ENCODE peak calls at places on chromosomes 2 and 18, in four cellular contexts. U is heart left ventricle, B is esophagus squamous epithelium, P is fibroblast of lung. D is an unnamed sample.

GRCh38 chr2:17084882-17085281 is 419.2 kb upstream of the CYRIA start:
- DNase-seq in P (peak; percentile 82), B (no peak), U (no peak), D (no peak)

GRCh38 chr2:188410504-188411235 is 119.0 kb downstream of the GULP1 start:
- DNase-seq in B (no peak), U (no peak), P (peak; percentile 83), D (no peak)

GRCh38 chr2:42142476-42143184 is 26.5 kb upstream of the EML4 start:
- DNase-seq in U (no peak), P (peak; percentile 64), B (no peak), D (peak; percentile 79)

GRCh38 chr18:52341617-52342381 is 1.8 kb downstream of the DCC start:
- DNase-seq in U (no peak), B (no peak), P (peak; percentile 14), D (no peak)

GRCh38 chr2:40251146-40251545 is 200.7 kb downstream of the SLC8A1 start:
- DNase-seq in U (no peak), P (peak; percentile 27), B (no peak), D (no peak)

GRCh38 chr2:88967844-88968243 is 276.4 kb downstream of the RPIA start:
- DNase-seq in B (no peak), U (no peak), P (no peak), D (no peak)

GRCh38 chr2:195532628-195533271 is 124.3 kb upstream of the SLC39A10 start:
- DNase-seq in P (peak; percentile 69), U (no peak), B (no peak), D (peak; percentile 15)

GRCh38 chr2:101625387-101625786 is 72.1 kb upstream of the MAP4K4 start:
- DNase-seq in B (no peak), P (no peak), U (no peak), D (no peak)

GRCh38 chr18:12423820-12424219 is 16.1 kb downstream of the PRELID3A start:
- DNase-seq in B (no peak), P (no peak), U (no peak), D (no peak)

GRCh38 chr2:233100192-233100998 is 40.3 kb downstream of the INPP5D start:
- DNase-seq in U (no peak), B (no peak), P (no peak), D (no peak)

GRCh38 chr18:59918320-59918755 is 18.5 kb downstream of the PMAIP1 start:
- DNase-seq in B (peak; percentile 8), U (peak; percentile 30), P (peak; percentile 92), D (peak; percentile 91)

GRCh38 chr2:30404354-30405265 is 42.4 kb upstream of the LCLAT1 start:
- DNase-seq in P (peak; percentile 73), U (peak; percentile 32), B (no peak), D (peak; percentile 29)

GRCh38 chr2:200471928-200472645 is 37.8 kb downstream of the KCTD18 start:
- DNase-seq in B (no peak), P (no peak), U (no peak), D (no peak)
- H3K36me3 ChIP-seq in B (no peaks in the 10 kb centered on the region), P (peaks cover 29% of the 10 kb centered on the region), U (peaks cover 83% of the 10 kb centered on the region), D (peaks cover 11% of the 10 kb centered on the region)

GRCh38 chr2:97953867-97954266 is 41.9 kb downstream of the TMEM131 start:
- DNase-seq in B (no peak), U (no peak), P (no peak), D (no peak)
- H3K4me1 ChIP-seq in B (no peaks in the 10 kb centered on the region), U (peaks cover 37% of the 10 kb centered on the region), P (peaks cover 8% of the 10 kb centered on the region), D (peaks cover 30% of the 10 kb centered on the region)

DNA sequence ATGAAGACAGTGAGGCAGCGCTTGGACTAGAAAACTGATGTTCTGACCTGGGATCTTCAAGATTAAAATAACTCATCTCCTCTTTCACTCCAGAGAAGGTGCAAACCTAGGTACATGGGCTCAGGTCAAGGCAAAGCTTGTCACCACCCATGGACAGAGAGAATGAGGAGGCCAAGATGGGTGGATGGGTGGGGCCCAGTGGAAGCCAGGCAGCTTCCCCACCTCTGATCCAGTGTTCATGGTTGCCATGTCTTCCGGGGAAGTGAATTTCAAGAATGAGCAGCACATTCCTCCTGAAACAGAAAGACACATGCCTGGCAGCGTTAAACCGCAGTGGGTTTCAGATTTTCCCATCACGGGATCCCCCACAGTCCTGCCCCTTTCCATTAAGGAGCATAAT is 301.7 kb downstream of the EIPR1 start:
- DNase-seq in P (no peak), U (no peak), B (no peak), D (no peak)
- H3K27me3 ChIP-seq in P (no peaks in the 10 kb centered on the region), U (no peaks in the 10 kb centered on the region), B (no peaks in the 10 kb centered on the region), D (no peaks in the 10 kb centered on the region)

GRCh38 chr2:61287254-61287653 is 125.3 kb downstream of the C2orf74 start:
- DNase-seq in P (no peak), U (no peak), B (no peak), D (no peak)
- H3K36me3 ChIP-seq in P (peaks cover 4% of the 10 kb centered on the region), U (peaks cover 64% of the 10 kb centered on the region), B (no peaks in the 10 kb centered on the region), D (peaks cover 4% of the 10 kb centered on the region)

DNA sequence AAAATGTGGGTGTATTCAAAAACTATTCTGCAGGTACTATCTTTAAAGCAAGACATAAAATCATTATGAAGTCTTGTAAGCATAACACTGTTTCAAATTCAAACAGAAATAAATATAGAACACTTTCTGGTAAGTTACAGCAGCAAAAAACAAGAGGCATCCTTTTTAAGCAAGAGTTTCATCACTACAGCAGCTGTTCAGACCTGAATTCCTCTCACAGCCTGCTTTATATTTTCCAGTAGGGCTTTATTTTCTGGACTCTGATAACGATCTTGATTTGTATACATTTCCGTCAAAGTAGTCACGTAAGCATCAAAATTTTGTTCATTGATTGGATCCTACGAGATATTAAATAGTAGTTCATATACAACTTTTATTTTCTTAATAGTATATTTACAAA is 47.4 kb upstream of the PXDN start:
- DNase-seq in P (no peak), B (no peak), U (no peak), D (no peak)
- H3K4me1 ChIP-seq in P (peaks cover 5% of the 10 kb centered on the region), B (no peaks in the 10 kb centered on the region), U (no peaks in the 10 kb centered on the region), D (peaks cover 5% of the 10 kb centered on the region)

DNA sequence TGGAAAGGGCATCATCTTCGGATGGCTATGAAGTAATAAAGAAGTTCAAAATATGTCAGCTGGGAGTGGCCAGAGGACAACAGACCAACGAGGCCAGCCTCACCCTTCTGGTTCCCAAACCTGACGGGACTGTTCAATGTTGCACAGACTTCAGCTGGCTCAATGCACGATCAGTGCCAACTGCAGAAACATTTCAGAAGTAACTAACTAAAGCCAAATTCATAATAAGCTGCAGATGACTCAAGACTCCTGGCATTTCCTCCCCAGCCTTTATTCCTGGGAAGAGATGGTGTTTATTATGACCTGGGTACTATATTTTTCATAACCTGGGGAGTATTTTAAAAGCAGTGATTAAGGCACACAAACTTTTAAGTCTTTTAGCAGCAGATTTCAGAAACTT is 3.8 kb upstream of the ATP6V1C2 start:
- DNase-seq in U (no peak), P (peak; percentile 77), B (no peak), D (no peak)
- H3K27me3 ChIP-seq in U (peaks cover 24% of the 10 kb centered on the region), P (peaks cover 26% of the 10 kb centered on the region), B (peaks cover 58% of the 10 kb centered on the region), D (peaks cover 21% of the 10 kb centered on the region)

DNA sequence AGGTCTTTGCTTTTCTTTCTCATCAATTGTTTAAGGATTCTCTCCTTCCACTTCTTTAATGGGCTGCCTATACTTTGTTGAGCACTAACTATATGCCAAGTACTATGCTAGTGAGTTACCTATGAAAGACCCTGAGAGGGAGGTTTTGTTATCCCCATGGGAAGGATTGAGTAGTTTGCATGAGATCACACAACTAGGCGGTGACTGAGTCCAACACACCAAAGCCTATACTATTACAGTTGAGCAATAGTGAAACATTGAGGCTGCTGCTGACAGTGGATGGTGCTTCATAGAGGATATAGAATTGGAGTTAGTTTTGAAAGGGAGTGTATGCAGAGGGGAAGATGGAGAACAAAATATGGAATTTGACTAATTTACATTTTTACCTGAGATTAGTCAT is 15.8 kb downstream of the NABP1 start:
- DNase-seq in B (no peak), U (no peak), P (no peak), D (no peak)
- H3K36me3 ChIP-seq in B (no peaks in the 10 kb centered on the region), U (no peaks in the 10 kb centered on the region), P (peaks cover 2% of the 10 kb centered on the region), D (no peaks in the 10 kb centered on the region)

GRCh38 chr2:28662468-28663095 is 89.0 kb upstream of the PPP1CB start:
- DNase-seq in P (peak; percentile 72), U (no peak), B (no peak), D (peak; percentile 78)
- H3K4me1 ChIP-seq in P (peaks cover 37% of the 10 kb centered on the region), U (peaks cover 49% of the 10 kb centered on the region), B (peaks cover 61% of the 10 kb centered on the region), D (peaks cover 48% of the 10 kb centered on the region)

D was measured in thyroid gland.